ENCODE peak calls at places on chromosomes 4 and X, in six cellular contexts. R is AG04449, U is fibroblast of mammary gland, J is neural crest cell, D is breast epithelium, O is esophagus muscularis mucosa. B is an unnamed sample.

GRCh38 chr4:5366421-5366820 is 315.1 kb downstream of the STK32B start:
- DNase-seq in O (no peak), R (peak), U (peak), D (no peak), J (no peak), B (no peak)

GRCh38 chrX:40719218-40719617 is 16.1 kb downstream of the MED14 start:
- DNase-seq in O (no peak), J (no peak), U (peak), D (no peak), R (no peak), B (no peak)

GRCh38 chr4:168955674-168956073 is 54.4 kb downstream of the CBR4 start:
- DNase-seq in O (no peak), U (peak), D (no peak), J (no peak), R (no peak), B (no peak)

GRCh38 chrX:38271154-38271716 is 50.6 kb upstream of the SRPX start:
- DNase-seq in O (no peak), U (no peak), D (no peak), R (no peak), J (no peak), B (no peak)

GRCh38 chr4:104404384-104404783 is 90.3 kb downstream of the CXXC4 start:
- DNase-seq in U (no peak), D (no peak), O (no peak), J (no peak), R (no peak), B (no peak)

GRCh38 chr4:53208749-53209148 is 157.1 kb downstream of the SCFD2 start:
- DNase-seq in R (no peak), D (no peak), O (no peak), U (no peak), J (no peak), B (no peak)

GRCh38 chr4:98341309-98341708 is 80.1 kb downstream of the RAP1GDS1 start:
- DNase-seq in D (no peak), R (no peak), O (no peak), U (peak), J (no peak), B (no peak)

GRCh38 chr4:1194028-1194900 is 21.9 kb upstream of the SPON2 start:
- DNase-seq in J (no peak), D (peak), O (no peak), U (peak), R (no peak), B (no peak)

GRCh38 chrX:46447384-46447783 is 97.8 kb downstream of the ZNF674 start:
- DNase-seq in O (no peak), U (peak), D (no peak), J (no peak), R (no peak), B (no peak)

GRCh38 chrX:1558761-1559468 is 21.9 kb upstream of the P2RY8 start:
- DNase-seq in D (no peak), J (no peak), U (no peak), O (peak), R (no peak), B (no peak)

GRCh38 chrX:49111846-49112245 is 11.7 kb downstream of the GPKOW start:
- DNase-seq in D (no peak), J (no peak), R (no peak), O (no peak), U (no peak), B (no peak)

GRCh38 chr4:54155936-54156335 is 56.0 kb downstream of the GSX2 start:
- DNase-seq in O (no peak), R (no peak), J (no peak), U (peak), D (no peak), B (no peak)

GRCh38 chr4:3674479-3674851 is 91.7 kb upstream of the ADRA2C start:
- DNase-seq in O (no peak), U (no peak), R (no peak), D (no peak), J (no peak), B (no peak)

GRCh38 chr4:149784018-149784417 is 31.6 kb downstream of the IQCM start:
- DNase-seq in J (no peak), O (no peak), D (no peak), R (no peak), U (peak), B (no peak)

GRCh38 chrX:45322382-45322781 is 121.7 kb upstream of the DIPK2B start:
- DNase-seq in R (peak), U (peak), O (no peak), J (no peak), D (no peak), B (peak)

GRCh38 chr4:66376921-66377320 is 706.6 kb upstream of the EPHA5 start:
- DNase-seq in R (no peak), U (no peak), D (no peak), J (no peak), O (no peak), B (no peak)

GRCh38 chrX:9379697-9380551 is 84.9 kb upstream of the TBL1X start:
- DNase-seq in J (no peak), D (no peak), U (peak), O (no peak), R (no peak), B (no peak)

GRCh38 chr4:164304861-164305260 is 449.1 kb upstream of the SMIM31 start:
- DNase-seq in J (no peak), D (no peak), R (no peak), U (peak), O (no peak), B (no peak)

GRCh38 chrX:68440940-68441339 is 7.6 kb upstream of the OPHN1 start:
- DNase-seq in D (peak), U (peak), R (no peak), J (no peak), O (no peak), B (no peak)

GRCh38 chr4:20773144-20773997 is 73.1 kb downstream of the PACRGL start:
- DNase-seq in R (peak), J (peak), D (no peak), U (peak), O (no peak), B (peak)

GRCh38 chr4:73662709-73663546 is 42.7 kb upstream of the RASSF6 start:
- DNase-seq in O (no peak), J (no peak), R (no peak), U (peak), D (no peak), B (no peak)

GRCh38 chrX:141405486-141405877 is 163.2 kb upstream of the SPANXC start:
- DNase-seq in O (no peak), U (peak), J (no peak), D (no peak), R (no peak), B (no peak)

GRCh38 chr4:174707277-174707676 is 121.8 kb downstream of the GLRA3 start:
- DNase-seq in U (no peak), R (no peak), O (no peak), J (no peak), D (no peak), B (no peak)

GRCh38 chrX:96590403-96590802 is 94.2 kb upstream of the DIAPH2 start:
- DNase-seq in O (no peak), D (no peak), U (no peak), R (no peak), J (no peak), B (no peak)

GRCh38 chrX:39096599-39096998 is 295.3 kb downstream of the MID1IP1 start:
- DNase-seq in R (no peak), D (no peak), J (no peak), U (no peak), O (no peak), B (no peak)

GRCh38 chr4:181987392-181987791 is 255.8 kb upstream of the TENM3 start:
- DNase-seq in D (no peak), J (no peak), R (no peak), O (no peak), U (no peak), B (no peak)

GRCh38 chr4:85457752-85458467 is 17.0 kb upstream of the ARHGAP24 start:
- DNase-seq in R (no peak), O (no peak), J (no peak), U (no peak), D (no peak), B (no peak)

GRCh38 chr4:12041828-12042227 is 613.1 kb upstream of the HS3ST1 start:
- DNase-seq in O (no peak), D (no peak), J (no peak), U (no peak), R (no peak), B (peak)

GRCh38 chrX:2449135-2449886 is 51.5 kb downstream of the DHRSX start:
- DNase-seq in O (no peak), J (no peak), R (no peak), D (no peak), U (no peak), B (peak)

GRCh38 chrX:45765281-45765680 is 564.6 kb upstream of the DIPK2B start:
- DNase-seq in O (no peak), U (no peak), J (no peak), D (no peak), R (no peak), B (no peak)

GRCh38 chrX:68683580-68683979 is 36.1 kb downstream of the STARD8 start:
- DNase-seq in R (no peak), U (no peak), J (no peak), O (no peak), D (no peak), B (no peak)

DNA sequence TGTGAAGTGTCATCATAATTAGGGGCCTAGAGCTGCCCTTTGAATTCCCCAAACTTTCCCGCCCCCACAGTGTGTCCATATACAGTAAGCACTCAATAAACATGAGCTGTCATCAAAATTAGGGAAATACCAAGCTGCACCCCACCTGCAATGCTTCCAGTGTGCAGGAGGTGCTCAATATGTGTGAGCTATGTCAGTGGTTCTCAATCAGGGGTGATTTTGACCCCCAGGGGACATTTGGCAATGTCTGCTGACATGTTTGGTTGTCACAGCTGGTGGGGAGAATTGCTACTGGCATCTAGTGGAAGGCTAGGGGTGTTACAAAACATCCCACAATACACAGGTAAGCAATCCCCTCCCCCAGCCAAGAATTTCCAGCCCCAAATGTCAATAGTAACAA is 750 bp downstream of the CFP start:
- DNase-seq in J (no peak), O (no peak), D (no peak), U (no peak), R (no peak), B (no peak)
- TF ChIP-seq CTCF in J (no peak), O (no peak), D (no peak), U (no peak), R (no peak), B (no peak)

DNA sequence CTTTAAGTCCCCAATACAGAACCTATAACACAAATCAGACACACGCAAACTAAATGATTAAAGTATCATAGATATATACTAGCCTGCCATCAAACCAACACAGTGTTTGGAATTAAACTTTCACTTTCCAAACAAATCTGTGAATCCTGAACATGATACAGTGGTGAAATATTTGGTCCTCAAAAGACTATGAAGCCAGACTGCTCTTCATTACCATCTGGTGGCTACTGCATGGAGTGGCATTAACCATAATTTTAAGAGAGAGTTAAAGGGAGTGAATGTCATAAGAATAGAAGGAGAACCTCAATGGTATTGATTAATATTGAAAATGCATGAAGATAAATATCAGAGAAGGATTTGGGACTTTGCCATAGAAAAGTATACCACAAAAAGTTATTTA is 9.2 kb upstream of the GABRA4 start:
- DNase-seq in O (no peak), R (no peak), D (no peak), U (peak), J (no peak), B (no peak)
- TF ChIP-seq CTCF in O (no peak), R (peak), D (no peak), U (peak), J (peak), B (no peak)

GRCh38 chrX:149004936-149005335 is 500.2 kb downstream of the IDS start:
- DNase-seq in D (no peak), J (no peak), U (no peak), O (no peak), R (no peak), B (no peak)
- TF ChIP-seq CTCF in D (no peak), J (no peak), U (no peak), O (no peak), R (no peak), B (no peak)

DNA sequence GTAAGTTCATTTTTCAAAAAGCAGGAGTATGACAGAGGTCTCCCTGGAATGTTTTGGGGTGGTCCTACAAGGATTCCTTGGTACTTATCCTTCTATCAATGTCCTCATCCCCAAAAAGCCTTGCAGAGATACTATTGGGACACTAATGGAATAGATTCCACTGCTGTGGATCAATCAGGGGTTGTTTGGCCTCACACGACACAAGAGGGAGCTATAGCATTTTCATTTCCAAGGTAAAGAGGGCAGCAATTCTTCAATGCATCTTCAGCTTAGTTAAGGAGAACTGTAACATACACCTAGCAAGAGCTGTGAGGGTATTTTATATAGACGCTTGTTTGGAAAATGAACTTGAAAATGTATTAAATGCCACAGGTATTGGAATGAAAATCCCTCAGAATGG is 50.9 kb downstream of the USP26 start:
- DNase-seq in J (no peak), R (no peak), D (no peak), O (no peak), U (peak), B (no peak)
- TF ChIP-seq CTCF in J (peak), R (no peak), D (no peak), O (peak), U (peak), B (peak)

GRCh38 chrX:139554367-139554766 is 23.8 kb downstream of the F9 start:
- DNase-seq in R (no peak), D (no peak), U (no peak), J (no peak), O (no peak), B (no peak)
- TF ChIP-seq CTCF in R (no peak), D (no peak), U (no peak), J (no peak), O (no peak), B (no peak)

DNA sequence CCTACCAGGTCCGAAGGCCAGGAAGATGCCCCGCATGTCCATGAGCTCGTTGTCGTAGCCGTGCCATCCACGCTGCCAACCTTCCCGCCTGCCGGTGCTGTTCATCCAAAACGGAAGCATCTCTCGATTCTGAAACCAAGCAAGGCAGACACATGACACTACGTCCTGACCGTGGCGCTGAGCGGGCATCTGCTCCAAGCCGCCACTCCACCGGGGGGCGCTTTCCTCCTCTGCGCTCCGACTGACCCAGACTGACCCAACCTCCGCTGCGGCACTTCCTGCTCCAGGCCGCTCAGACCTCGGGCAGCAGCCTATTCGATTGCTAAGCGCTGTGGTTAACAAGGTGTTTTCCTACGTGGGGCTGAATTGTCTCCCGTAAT is 120.4 kb downstream of the ENPP6 start:
- DNase-seq in J (no peak), R (no peak), U (peak), D (peak), O (no peak), B (peak)
- TF ChIP-seq CTCF in J (no peak), R (no peak), U (peak), D (peak), O (peak), B (no peak)

DNA sequence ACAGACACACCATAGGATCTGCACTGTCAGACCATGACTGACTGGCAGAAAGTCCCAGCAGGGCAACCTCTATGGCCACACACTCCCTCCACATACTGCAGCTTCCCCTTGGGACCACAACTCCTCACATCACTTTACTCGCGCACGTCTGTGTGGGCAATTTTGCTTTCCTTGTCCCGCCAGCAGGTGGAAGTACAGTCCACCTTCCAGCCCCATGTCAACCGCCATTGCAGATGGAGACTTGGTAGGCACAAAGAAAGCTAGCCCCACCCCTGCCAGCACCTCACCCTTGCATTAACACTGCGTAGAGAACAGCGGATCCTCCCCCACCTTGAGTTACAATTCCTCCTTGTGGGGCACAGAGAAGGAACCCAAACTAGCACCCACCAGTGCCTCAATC is 74.4 kb upstream of the NAP1L2 start:
- DNase-seq in D (no peak), O (no peak), R (no peak), J (no peak), U (no peak), B (no peak)
- TF ChIP-seq CTCF in D (no peak), O (no peak), R (no peak), J (peak), U (no peak), B (no peak)

GRCh38 chr4:184287697-184288255 is 70.1 kb upstream of the ENPP6 start:
- DNase-seq in O (peak), R (no peak), D (peak), J (no peak), U (peak), B (no peak)
- TF ChIP-seq CTCF in O (peak), R (peak), D (no peak), J (no peak), U (peak), B (no peak)

DNA sequence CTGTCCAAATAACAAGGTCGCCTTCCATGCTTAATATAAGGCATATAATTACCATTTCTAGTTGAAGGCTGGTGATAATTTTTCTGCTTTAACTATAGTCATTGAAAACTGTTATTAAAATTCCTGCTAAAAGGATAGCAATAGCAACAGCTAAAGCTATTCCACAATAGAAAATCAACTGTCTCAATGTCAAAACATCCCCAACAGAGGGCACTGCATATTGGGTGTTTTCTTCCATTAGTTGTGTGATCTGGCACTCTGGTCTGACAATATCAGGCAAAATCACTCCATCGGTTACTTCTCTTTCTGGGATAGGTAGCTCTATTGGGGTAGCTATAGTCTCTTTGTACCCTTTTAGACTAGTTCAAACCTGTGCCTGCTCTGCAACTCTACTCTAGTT is 53.5 kb downstream of the TMPRSS11F start:
- DNase-seq in D (no peak), R (no peak), J (no peak), O (no peak), U (no peak), B (no peak)
- TF ChIP-seq CTCF in D (no peak), R (no peak), J (no peak), O (no peak), U (no peak), B (no peak)